ENCODE peak calls at places on chromosomes 16 and 17, in ten cellular contexts. G is body of pancreas; R is epithelial cell of esophagus; F is NCI-H1417; X is SIG-M5; Y is central memory CD8-positive, alpha-beta T cell; E is globus pallidus; T is hippocampal formation; W is AML-193; B is activated T-helper 1 cell treated with Interleukin-2 at 50 U/mL for 16 hours. A is an unnamed sample.

GRCh38 chr16:4801051-4801961 is 1.1 kb downstream of the ROGDI start:
- DNase-seq in E (peak), X (no peak), R (no peak), B (no peak), F (peak), T (no peak), G (no peak), W (no peak), Y (no peak), A (no peak)

GRCh38 chr17:74360993-74361612 is 565 bp downstream of the BTBD17 start:
- DNase-seq in G (no peak), R (no peak), F (peak), B (no peak), Y (no peak), W (no peak), T (no peak), E (no peak), X (no peak), A (no peak)

GRCh38 chr17:50425682-50426471 is at the start of gene ACSF2:
- DNase-seq in T (no peak), G (peak), R (peak), X (no peak), W (peak), E (peak), F (peak), B (peak), Y (peak), A (no peak)

GRCh38 chr17:81391268-81391963 is 3.8 kb upstream of the BAHCC1 start:
- DNase-seq in T (no peak), F (no peak), B (no peak), E (no peak), X (no peak), Y (no peak), W (no peak), R (no peak), G (no peak), A (no peak)

GRCh38 chr17:68197091-68197996 is 50.5 kb upstream of the AMZ2 start:
- DNase-seq in T (no peak), W (no peak), R (no peak), Y (no peak), E (no peak), F (peak), B (no peak), G (no peak), X (no peak), A (no peak)

GRCh38 chr16:29943846-29944669 is 17.8 kb upstream of the TMEM219 start:
- DNase-seq in Y (no peak), T (no peak), F (peak), X (no peak), B (no peak), G (peak), W (no peak), E (no peak), R (peak), A (no peak)

GRCh38 chr16:81189100-81189664 is 49.3 kb upstream of the BCO1 start:
- DNase-seq in R (no peak), T (peak), W (no peak), E (peak), Y (no peak), X (no peak), B (no peak), G (peak), F (no peak), A (peak)

GRCh38 chr17:3594056-3594810 is 15.0 kb downstream of the TRPV1 start:
- DNase-seq in B (no peak), X (no peak), G (no peak), T (peak), W (no peak), R (peak), Y (no peak), E (peak), F (no peak), A (peak)

GRCh38 chr17:32159586-32160438 is 17.5 kb downstream of the RHOT1 start:
- DNase-seq in Y (no peak), F (no peak), X (no peak), W (no peak), E (no peak), G (no peak), T (no peak), R (no peak), B (no peak), A (no peak)

GRCh38 chr17:21176996-21177395 is 37.0 kb downstream of the TMEM11 start:
- DNase-seq in W (no peak), X (no peak), F (no peak), G (no peak), E (no peak), B (no peak), T (no peak), R (no peak), Y (no peak), A (no peak)

GRCh38 chr16:67199808-67200198 is 872 bp downstream of the ELMO3 start:
- DNase-seq in B (no peak), X (no peak), R (no peak), G (no peak), Y (no peak), T (no peak), F (no peak), W (no peak), E (no peak), A (no peak)

GRCh38 chr17:73103661-73104335 is 11.3 kb upstream of the SLC39A11 start:
- DNase-seq in E (no peak), R (peak), Y (no peak), W (peak), G (no peak), F (no peak), T (no peak), X (peak), B (no peak), A (no peak)

GRCh38 chr17:10295728-10296343 is 77.0 kb downstream of the MYH13 start:
- DNase-seq in B (no peak), F (peak), R (peak), Y (no peak), G (peak), E (peak), T (peak), X (no peak), W (peak), A (peak)

GRCh38 chr16:79865918-79866317 is 265.4 kb upstream of the MAF start:
- DNase-seq in B (no peak), T (no peak), G (no peak), E (no peak), Y (no peak), F (no peak), X (no peak), R (no peak), W (no peak), A (no peak)

GRCh38 chr16:81876273-81876900 is 97.3 kb downstream of the PLCG2 start:
- DNase-seq in W (no peak), B (no peak), F (no peak), R (no peak), X (no peak), Y (no peak), E (no peak), T (no peak), G (no peak), A (no peak)

GRCh38 chr16:81429045-81429521 is 15.5 kb upstream of the CMIP start:
- DNase-seq in F (no peak), X (no peak), T (no peak), B (no peak), W (peak), Y (no peak), E (no peak), G (peak), R (no peak), A (peak)

GRCh38 chr17:1951920-1952319 is 73.2 kb downstream of the RTN4RL1 start:
- DNase-seq in T (no peak), R (no peak), W (no peak), X (no peak), Y (no peak), E (no peak), F (no peak), G (no peak), B (no peak), A (no peak)

GRCh38 chr17:77602883-77603640 is 355.4 kb upstream of the TNRC6C start:
- DNase-seq in W (no peak), E (no peak), B (no peak), T (no peak), F (no peak), R (no peak), G (no peak), Y (no peak), X (no peak), A (no peak)

GRCh38 chr17:50946223-50946890 is 80.2 kb upstream of the TOB1 start:
- DNase-seq in F (no peak), W (no peak), Y (no peak), X (no peak), E (no peak), B (no peak), T (no peak), G (peak), R (no peak), A (no peak)

GRCh38 chr17:4229627-4230026 is 34.2 kb downstream of the ANKFY1 start:
- DNase-seq in Y (no peak), X (no peak), T (no peak), E (no peak), F (no peak), W (no peak), R (peak), G (peak), B (no peak), A (no peak)

GRCh38 chr16:58732545-58733247 is 1.4 kb downstream of the GOT2 start:
- DNase-seq in X (no peak), Y (no peak), B (no peak), W (no peak), G (no peak), R (peak), E (no peak), F (no peak), T (no peak), A (no peak)

GRCh38 chr16:54928016-54928356 is 2.7 kb upstream of the IRX5 start:
- DNase-seq in G (no peak), R (peak), T (peak), F (peak), W (peak), B (no peak), E (no peak), X (no peak), Y (no peak), A (peak)

GRCh38 chr17:28738680-28739384 is 5.0 kb upstream of the TRAF4 start:
- DNase-seq in Y (no peak), E (no peak), G (no peak), F (no peak), T (no peak), R (no peak), B (no peak), X (no peak), W (no peak), A (no peak)

A was measured in midbrain.